ENCODE peak calls at places on chromosomes 12 and 14, in six cellular contexts. F is amniotic epithelial cell; E is NK-92 treated with Interleukin-12 subunit alpha and Interleukin-12 subunit beta, amount 100 ng/mL, for 24 hours; H is activated CD4-positive, alpha-beta T cell treated with anti-CD3 and anti-CD28 coated beads for 4 hours; D is fibroblast of villous mesenchyme; U is HS-27A. B is an unnamed sample.

GRCh38 chr14:52553002-52553670 is 500 bp downstream of the GPR137C start:
- DNase-seq in F (no peak), E (no peak), H (peak; percentile 22), D (peak; percentile 5), U (no peak), B (peak; percentile 45)

GRCh38 chr12:51949342-51950030 is 2.0 kb upstream of the ACVR1B start:
- DNase-seq in F (no peak), E (no peak), H (no peak), D (no peak), U (no peak), B (no peak)

GRCh38 chr12:95201056-95201670 is 16.1 kb downstream of the FGD6 start:
- DNase-seq in F (peak; percentile 90), E (no peak), H (no peak), D (peak; percentile 54), U (no peak), B (no peak)

GRCh38 chr12:18439541-18439940 is 178.2 kb downstream of the PIK3C2G start:
- DNase-seq in F (peak; percentile 29), E (no peak), H (no peak), D (peak; percentile 17), U (no peak), B (no peak)

GRCh38 chr12:10807186-10807585 is at the start of gene TAS2R8:
- DNase-seq in F (no peak), E (no peak), H (no peak), D (no peak), U (no peak), B (no peak)

GRCh38 chr12:2733493-2734252 is 61.1 kb upstream of the FKBP4 start:
- DNase-seq in F (no peak), E (no peak), H (no peak), D (no peak), U (no peak), B (no peak)

GRCh38 chr12:108341854-108342847 is 3.0 kb upstream of the CMKLR1 start:
- DNase-seq in F (no peak), E (no peak), H (no peak), D (no peak), U (no peak), B (no peak)

GRCh38 chr12:98470469-98471082 is 44.8 kb upstream of the TMPO start:
- DNase-seq in F (peak; percentile 74), E (peak; percentile 53), H (no peak), D (no peak), U (no peak), B (no peak)

GRCh38 chr12:100716658-100716948 is 78.0 kb upstream of the ANO4 start:
- DNase-seq in F (no peak), E (no peak), H (no peak), D (no peak), U (no peak), B (no peak)

GRCh38 chr14:95049952-95050351 is 107.4 kb downstream of the DICER1 start:
- DNase-seq in F (no peak), E (no peak), H (no peak), D (no peak), U (no peak), B (no peak)

GRCh38 chr12:93287152-93287551 is 90.6 kb upstream of the NUDT4 start:
- DNase-seq in F (peak; percentile 22), E (no peak), H (no peak), D (no peak), U (peak; percentile 19), B (no peak)

GRCh38 chr14:26276757-26277156 is 321.1 kb downstream of the NOVA1 start:
- DNase-seq in F (no peak), E (no peak), H (no peak), D (no peak), U (no peak), B (no peak)

GRCh38 chr12:103769240-103769945 is 71.6 kb downstream of the NT5DC3 start:
- DNase-seq in F (no peak), E (no peak), H (no peak), D (no peak), U (no peak), B (no peak)

GRCh38 chr14:88289214-88289613 is 33.9 kb downstream of the KCNK10 start:
- DNase-seq in F (no peak), E (no peak), H (no peak), D (no peak), U (no peak), B (no peak)

GRCh38 chr12:13182881-13183280 is 13.6 kb upstream of the EMP1 start:
- DNase-seq in F (no peak), E (no peak), H (no peak), D (no peak), U (no peak), B (no peak)

GRCh38 chr12:100348657-100349454 is 8.0 kb upstream of the SLC17A8 start:
- DNase-seq in F (peak; percentile 17), E (no peak), H (no peak), D (peak; percentile 29), U (no peak), B (no peak)

GRCh38 chr12:873954-874353 is 75.5 kb downstream of the RAD52 start:
- DNase-seq in F (peak; percentile 29), E (no peak), H (no peak), D (no peak), U (no peak), B (no peak)

GRCh38 chr12:1590083-1590979 is 4.0 kb downstream of the FBXL14 start:
- DNase-seq in F (peak; percentile 28), E (no peak), H (no peak), D (peak; percentile 77), U (no peak), B (peak; percentile 8)

GRCh38 chr14:68318788-68319187 is 474.1 kb downstream of the ZFP36L1 start:
- DNase-seq in F (no peak), E (no peak), H (no peak), D (peak; percentile 13), U (no peak), B (no peak)

GRCh38 chr12:120252071-120252906 is 13.2 kb downstream of the PXN start:
- DNase-seq in F (no peak), E (peak; percentile 75), H (peak; percentile 72), D (no peak), U (no peak), B (peak; percentile 77)

GRCh38 chr14:101456246-101457159 is 104.8 kb upstream of the DIO3 start:
- DNase-seq in F (no peak), E (no peak), H (no peak), D (no peak), U (no peak), B (no peak)

GRCh38 chr12:41709463-41710285 is 435.0 kb downstream of the GXYLT1 start:
- DNase-seq in F (peak; percentile 1), E (no peak), H (no peak), D (peak; percentile 9), U (no peak), B (no peak)

GRCh38 chr14:58298477-58298879 is at the start of gene ARID4A:
- DNase-seq in F (no peak), E (peak; percentile 86), H (peak; percentile 78), D (no peak), U (no peak), B (no peak)

GRCh38 chr12:76883826-76884225 is 5.0 kb upstream of the CSRP2 start:
- DNase-seq in F (no peak), E (no peak), H (no peak), D (peak; percentile 56), U (no peak), B (no peak)

GRCh38 chr12:6367969-6368892 is 7.1 kb downstream of the SCNN1A start:
- DNase-seq in F (no peak), E (no peak), H (no peak), D (no peak), U (no peak), B (no peak)

GRCh38 chr12:64687816-64688599 is 71.2 kb downstream of the GNS start:
- DNase-seq in F (no peak), E (no peak), H (no peak), D (peak; percentile 91), U (no peak), B (no peak)

GRCh38 chr14:63388766-63389431 is 70.2 kb upstream of the GPHB5 start:
- DNase-seq in F (peak; percentile 47), E (peak; percentile 8), H (peak; percentile 44), D (peak; percentile 66), U (no peak), B (peak; percentile 66)

GRCh38 chr12:86256169-86256568 is at the start of gene MGAT4C:
- DNase-seq in F (peak; percentile 33), E (no peak), H (no peak), D (no peak), U (no peak), B (no peak)

GRCh38 chr14:33454022-33454645 is 496.7 kb downstream of the EGLN3 start:
- DNase-seq in F (no peak), E (no peak), H (no peak), D (peak; percentile 44), U (no peak), B (no peak)